ENCODE peak calls at places on chromosomes 13 and 19, in four cellular contexts. D is NCI-H524, Q is AG09319, L is AG10803. W is an unnamed sample.

GRCh38 chr19:31512403-31512970 is 163.3 kb upstream of the TSHZ3 start:
- DNase-seq in D (no peak), Q (no peak), L (no peak), W (no peak)

GRCh38 chr13:113527272-113527958 is 36.9 kb upstream of the DCUN1D2 start:
- DNase-seq in D (no peak), Q (no peak), L (no peak), W (no peak)

GRCh38 chr13:74191036-74191809 is 57.0 kb upstream of the KLF12 start:
- DNase-seq in D (no peak), Q (no peak), L (no peak), W (no peak)

GRCh38 chr19:42048992-42049391 is 21.0 kb downstream of the GRIK5 start:
- DNase-seq in D (no peak), Q (no peak), L (no peak), W (no peak)

GRCh38 chr13:31421756-31422155 is 222.0 kb downstream of the B3GLCT start:
- DNase-seq in D (no peak), Q (no peak), L (no peak), W (peak)

GRCh38 chr19:29260477-29261317 is 47.7 kb upstream of the UQCRFS1 start:
- DNase-seq in D (peak), Q (no peak), L (peak), W (peak)

GRCh38 chr13:110716235-110716505 is 2.7 kb downstream of the ING1 start:
- DNase-seq in D (no peak), Q (no peak), L (no peak), W (peak)

GRCh38 chr19:46878613-46879375 is 18.0 kb downstream of the ARHGAP35 start:
- DNase-seq in D (no peak), Q (no peak), L (peak), W (peak)

GRCh38 chr19:31675187-31675913 is 326.1 kb upstream of the TSHZ3 start:
- DNase-seq in D (no peak), Q (no peak), L (peak), W (no peak)

GRCh38 chr13:40026174-40026585 is 370.7 kb downstream of the COG6 start:
- DNase-seq in D (no peak), Q (no peak), L (no peak), W (no peak)

GRCh38 chr19:30117636-30118145 is 175.7 kb downstream of the URI1 start:
- DNase-seq in D (no peak), Q (no peak), L (no peak), W (no peak)

GRCh38 chr13:47457631-47458030 is 543.4 kb downstream of the SUCLA2 start:
- DNase-seq in D (no peak), Q (no peak), L (peak), W (no peak)

GRCh38 chr13:98108330-98108729 is 34.6 kb upstream of the FARP1 start:
- DNase-seq in D (no peak), Q (no peak), L (peak), W (peak)

GRCh38 chr13:60619461-60619860 is 222.4 kb downstream of the TDRD3 start:
- DNase-seq in D (no peak), Q (no peak), L (no peak), W (no peak)

GRCh38 chr13:79631260-79631659 is 150.3 kb downstream of the NDFIP2 start:
- DNase-seq in D (peak), Q (peak), L (peak), W (peak)